ENCODE peak calls at places on chromosomes 1 and 21, in ten cellular contexts. M, R, H, A, W, Q, K, V, I and G are unnamed samples.

GRCh38 chr1:147579532-147580199 is 38.4 kb downstream of the BCL9 start:
- DNase-seq in V (peak), H (no peak), W (peak), Q (peak), I (no peak), R (no peak), A (peak), K (no peak), M (peak), G (no peak)

GRCh38 chr1:22440582-22440981 is 11.1 kb upstream of the ZBTB40 start:
- DNase-seq in A (no peak), W (no peak), H (no peak), I (no peak), K (no peak), Q (no peak), R (no peak), V (no peak), M (no peak), G (no peak)

GRCh38 chr1:119324198-119324597 is 44.4 kb upstream of the HAO2 start:
- DNase-seq in V (no peak), H (no peak), I (no peak), K (no peak), W (no peak), A (no peak), Q (no peak), R (no peak), M (no peak), G (no peak)

GRCh38 chr1:234970371-234970730 is 158.3 kb downstream of the TOMM20 start:
- DNase-seq in Q (peak), A (peak), K (no peak), I (peak), M (no peak), W (no peak), V (no peak), R (no peak), H (no peak), G (no peak)

GRCh38 chr1:164619006-164619784 is 60.2 kb downstream of the PBX1 start:
- DNase-seq in I (peak), Q (no peak), M (no peak), R (no peak), W (no peak), K (no peak), V (no peak), A (no peak), H (no peak), G (no peak)

GRCh38 chr1:17887646-17888395 is 132.7 kb downstream of the ACTL8 start:
- DNase-seq in A (no peak), Q (no peak), I (no peak), V (no peak), H (no peak), M (no peak), W (peak), R (no peak), K (no peak), G (no peak)

GRCh38 chr21:41508415-41509205 is 652 bp upstream of the TMPRSS2 start:
- DNase-seq in A (no peak), H (no peak), K (no peak), R (no peak), I (no peak), M (no peak), Q (no peak), V (no peak), W (no peak), G (no peak)

GRCh38 chr21:37153193-37153934 is 80.3 kb downstream of the TTC3 start:
- DNase-seq in A (peak), H (peak), K (no peak), I (peak), R (no peak), Q (peak), M (peak), V (no peak), W (no peak), G (peak)

GRCh38 chr1:178172939-178173338 is 79.0 kb downstream of the RASAL2 start:
- DNase-seq in M (peak), A (peak), W (no peak), R (no peak), V (no peak), H (no peak), K (no peak), I (no peak), Q (peak), G (peak)

GRCh38 chr1:214280386-214281029 is 451 bp upstream of the SMYD2 start:
- DNase-seq in R (no peak), W (peak), I (peak), M (peak), V (no peak), A (peak), K (no peak), H (no peak), Q (peak), G (peak)

GRCh38 chr1:172347416-172347815 is 73.1 kb upstream of the C1orf105 start:
- DNase-seq in K (no peak), H (no peak), W (no peak), I (no peak), Q (no peak), M (no peak), R (no peak), A (no peak), V (no peak), G (no peak)

GRCh38 chr1:213484333-213484732 is 433.3 kb downstream of the RPS6KC1 start:
- DNase-seq in W (no peak), A (no peak), M (no peak), R (no peak), I (no peak), H (no peak), V (no peak), K (no peak), Q (no peak), G (no peak)

GRCh38 chr1:234579967-234580366 is 30.0 kb downstream of the IRF2BP2 start:
- DNase-seq in W (no peak), R (no peak), A (no peak), K (no peak), I (peak), Q (no peak), H (no peak), V (no peak), M (peak), G (peak)

GRCh38 chr1:88780485-88780884 is 96.4 kb downstream of the PKN2 start:
- DNase-seq in A (no peak), W (no peak), H (no peak), V (no peak), I (no peak), Q (no peak), M (no peak), R (no peak), K (no peak), G (no peak)

GRCh38 chr1:211737115-211738035 is 62.0 kb upstream of the NEK2 start:
- DNase-seq in W (no peak), I (no peak), Q (no peak), A (no peak), R (no peak), K (no peak), M (no peak), V (no peak), H (no peak), G (no peak)

GRCh38 chr21:41345934-41346685 is 15.7 kb upstream of the MX2 start:
- DNase-seq in Q (no peak), R (no peak), V (no peak), A (no peak), W (peak), I (no peak), K (no peak), M (peak), H (no peak), G (no peak)

GRCh38 chr1:211259596-211260126 is 495 bp downstream of the RCOR3 start:
- DNase-seq in M (no peak), H (no peak), W (no peak), V (peak), A (peak), K (no peak), R (no peak), Q (peak), I (no peak), G (no peak)

GRCh38 chr1:31259746-31260145 is 20.1 kb upstream of the NKAIN1 start:
- DNase-seq in K (no peak), R (no peak), Q (peak), I (no peak), V (no peak), W (no peak), A (no peak), H (no peak), M (no peak), G (no peak)

GRCh38 chr1:221712198-221712684 is 29.6 kb downstream of the DUSP10 start:
- DNase-seq in M (peak), A (peak), I (no peak), Q (peak), R (no peak), K (no peak), W (no peak), H (peak), V (no peak), G (peak)

GRCh38 chr1:209249280-209249670 is 334.2 kb upstream of the CAMK1G start:
- DNase-seq in A (no peak), R (no peak), M (no peak), I (no peak), Q (no peak), V (no peak), H (no peak), K (no peak), W (no peak), G (no peak)

GRCh38 chr1:43666608-43667007 is 16.7 kb downstream of the KDM4A start:
- DNase-seq in I (no peak), K (no peak), R (no peak), H (no peak), A (peak), Q (peak), V (no peak), M (peak), W (no peak), G (no peak)

GRCh38 chr1:45009956-45010854 is 919 bp downstream of the HECTD3 start:
- DNase-seq in V (no peak), R (no peak), H (no peak), A (no peak), Q (no peak), K (peak), I (peak), W (peak), M (peak), G (no peak)

GRCh38 chr1:200888349-200888838 is 6.3 kb upstream of the INAVA start:
- DNase-seq in Q (no peak), H (no peak), M (no peak), I (no peak), K (no peak), V (no peak), W (no peak), R (no peak), A (no peak), G (no peak)

GRCh38 chr1:53507115-53507816 is 48.1 kb downstream of the DMRTB1 start:
- DNase-seq in H (no peak), R (no peak), W (no peak), K (no peak), V (no peak), Q (no peak), I (no peak), M (no peak), A (no peak), G (no peak)

GRCh38 chr1:205976708-205977107 is 26.5 kb downstream of the RAB7B start:
- DNase-seq in K (peak), W (no peak), A (peak), H (no peak), R (no peak), I (no peak), V (no peak), Q (peak), M (peak), G (peak)
- TF ChIP-seq CTCF in K (no peak), W (no peak), A (no peak), H (peak), R (no peak), I (no peak), V (peak), Q (peak), M (no peak), G (no peak)

GRCh38 chr1:91997607-91998195 is 32.1 kb upstream of the EPHX4 start:
- DNase-seq in R (peak), W (no peak), K (no peak), V (peak), Q (peak), I (peak), M (peak), H (no peak), A (peak), G (peak)
- TF ChIP-seq CTCF in R (peak), W (no peak), K (no peak), V (peak), Q (peak), I (peak), M (peak), H (peak), A (peak), G (peak)

DNA sequence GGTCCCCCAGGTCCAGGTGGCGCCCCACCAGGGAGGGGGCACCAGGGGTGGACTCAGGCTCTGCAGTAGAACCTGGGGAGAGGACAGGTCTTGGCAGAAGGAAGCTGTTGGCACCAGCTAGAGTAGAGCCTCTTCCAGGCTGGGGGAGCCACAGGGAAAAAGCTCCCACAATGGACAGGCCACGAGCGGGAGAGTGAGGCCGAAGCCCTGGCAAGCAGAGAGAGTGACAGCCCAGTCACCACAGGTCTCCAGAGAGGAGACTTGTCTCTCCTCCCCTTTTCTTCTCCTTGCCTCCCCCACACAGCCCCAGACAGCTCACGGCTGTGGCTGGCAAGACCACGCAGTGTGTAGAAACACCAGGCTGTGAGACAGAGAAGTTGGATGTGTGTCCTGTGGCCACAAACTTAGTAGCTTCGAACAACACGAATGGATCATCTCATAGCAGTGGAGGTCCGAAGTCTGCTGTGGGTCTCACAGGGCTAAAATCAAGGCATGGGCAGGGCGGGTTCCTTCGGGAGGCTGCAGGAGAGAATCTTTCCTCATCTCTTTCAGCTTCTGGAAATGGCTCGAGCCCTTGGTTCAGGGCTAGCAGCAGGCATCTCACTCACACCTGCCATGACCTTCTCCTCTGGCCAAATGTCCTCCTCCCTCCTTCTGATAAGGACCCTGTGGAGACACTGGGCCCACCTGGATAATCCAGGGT is 3.3 kb downstream of the KRTAP12-4 start:
- DNase-seq in M (no peak), Q (no peak), I (no peak), R (no peak), V (no peak), H (no peak), A (no peak), W (no peak), K (no peak), G (no peak)
- TF ChIP-seq CTCF in M (no peak), Q (no peak), I (no peak), R (no peak), V (no peak), H (no peak), A (no peak), W (no peak), K (no peak), G (no peak)

GRCh38 chr21:30839304-30839703 is 9.7 kb upstream of the KRTAP7-1 start:
- DNase-seq in V (no peak), Q (peak), R (no peak), A (no peak), K (no peak), W (no peak), H (no peak), I (no peak), M (peak), G (no peak)
- TF ChIP-seq CTCF in V (no peak), Q (peak), R (peak), A (peak), K (peak), W (no peak), H (no peak), I (no peak), M (peak), G (peak)